ENCODE peak calls at places on chromosome 3, in seven cellular contexts. O is A549, K is NB4, C is endothelial cell of umbilical vein, R is HCT116, F is SK-N-SH, X is GM12878. J is an unnamed sample.

GRCh38 chr3:39497753-39498152 is 30.3 kb downstream of the MOBP start:
- DNase-seq in O (no peak), K (no peak), C (no peak), R (no peak), F (no peak), X (no peak), J (no peak)

GRCh38 chr3:71206305-71206704 is 377.2 kb downstream of the FOXP1 start:
- DNase-seq in O (no peak), K (no peak), C (peak), R (no peak), F (no peak), X (no peak), J (no peak)

GRCh38 chr3:100893108-100893507 is 100.1 kb downstream of the ABI3BP start:
- DNase-seq in O (no peak), K (peak), C (no peak), R (no peak), F (no peak), X (no peak), J (no peak)

GRCh38 chr3:143975549-143976152 is 4.0 kb downstream of the DIPK2A start:
- DNase-seq in O (peak), K (peak), C (peak), R (no peak), F (no peak), X (no peak), J (no peak)

GRCh38 chr3:155853214-155854146 is 747 bp downstream of the SLC33A1 start:
- DNase-seq in O (peak), K (peak), C (no peak), R (no peak), F (no peak), X (no peak), J (peak)

GRCh38 chr3:186511245-186511644 is 32.9 kb downstream of the CRYGS start:
- DNase-seq in O (no peak), K (no peak), C (no peak), R (no peak), F (no peak), X (peak), J (no peak)

GRCh38 chr3:49182682-49183081 is 11.3 kb downstream of the KLHDC8B start:
- DNase-seq in O (no peak), K (no peak), C (no peak), R (no peak), F (no peak), X (no peak), J (no peak)

GRCh38 chr3:195715583-195716266 is 5.1 kb upstream of the MUC20 start:
- DNase-seq in O (no peak), K (no peak), C (no peak), R (peak), F (no peak), X (no peak), J (no peak)

GRCh38 chr3:61783993-61784718 is 222.8 kb downstream of the PTPRG start:
- DNase-seq in O (no peak), K (no peak), C (no peak), R (no peak), F (no peak), X (no peak), J (no peak)

GRCh38 chr3:169308654-169309325 is 354.7 kb downstream of the MECOM start:
- DNase-seq in O (no peak), K (no peak), C (peak), R (no peak), F (no peak), X (no peak), J (no peak)

GRCh38 chr3:141410408-141410807 is 42.1 kb downstream of the ZBTB38 start:
- DNase-seq in O (no peak), K (no peak), C (no peak), R (no peak), F (no peak), X (no peak), J (no peak)

GRCh38 chr3:13543251-13543650 is 5.7 kb upstream of the FBLN2 start:
- DNase-seq in O (peak), K (no peak), C (no peak), R (no peak), F (no peak), X (no peak), J (no peak)

GRCh38 chr3:1346386-1346785 is 253.6 kb downstream of the CNTN6 start:
- DNase-seq in O (no peak), K (no peak), C (no peak), R (no peak), F (no peak), X (no peak), J (no peak)

GRCh38 chr3:112739252-112739945 is 98.5 kb upstream of the CCDC80 start:
- DNase-seq in O (no peak), K (no peak), C (no peak), R (no peak), F (no peak), X (no peak), J (no peak)

GRCh38 chr3:41673643-41674042 is 288.3 kb downstream of the ULK4 start:
- DNase-seq in O (no peak), K (no peak), C (no peak), R (no peak), F (no peak), X (no peak), J (no peak)

GRCh38 chr3:60594025-60594424 is 657.2 kb downstream of the FHIT start:
- DNase-seq in O (no peak), K (no peak), C (no peak), R (no peak), F (no peak), X (no peak), J (no peak)

GRCh38 chr3:133578548-133579191 is 5.2 kb downstream of the CDV3 start:
- DNase-seq in O (peak), K (peak), C (peak), R (peak), F (peak), X (no peak), J (no peak)

GRCh38 chr3:183824761-183825379 is 507 bp downstream of the MAP6D1 start:
- DNase-seq in O (peak), K (peak), C (peak), R (no peak), F (peak), X (no peak), J (peak)

GRCh38 chr3:70272798-70273197 is 39.6 kb downstream of the MDFIC2 start:
- DNase-seq in O (no peak), K (no peak), C (no peak), R (no peak), F (no peak), X (no peak), J (no peak)

GRCh38 chr3:126356373-126357298 is 572 bp downstream of the KLF15 start:
- DNase-seq in O (no peak), K (no peak), C (peak), R (no peak), F (peak), X (no peak), J (no peak)

GRCh38 chr3:169984287-169984686 is 17.7 kb downstream of the SEC62 start:
- DNase-seq in O (no peak), K (no peak), C (peak), R (no peak), F (no peak), X (no peak), J (no peak)

GRCh38 chr3:42714151-42714852 is 11.7 kb upstream of the HHATL start:
- DNase-seq in O (no peak), K (no peak), C (no peak), R (no peak), F (no peak), X (no peak), J (no peak)

GRCh38 chr3:16583551-16583950 is 21.7 kb downstream of the DAZL start:
- DNase-seq in O (no peak), K (no peak), C (no peak), R (no peak), F (no peak), X (no peak), J (no peak)

GRCh38 chr3:194930439-194931204 is 244.9 kb downstream of the FAM43A start:
- DNase-seq in O (no peak), K (peak), C (peak), R (no peak), F (peak), X (no peak), J (no peak)

GRCh38 chr3:12287727-12288465 is 974 bp upstream of the PPARG start:
- DNase-seq in O (no peak), K (peak), C (no peak), R (no peak), F (peak), X (no peak), J (peak)

GRCh38 chr3:50525987-50526386 is 22.6 kb upstream of the CACNA2D2 start:
- DNase-seq in O (peak), K (peak), C (no peak), R (peak), F (no peak), X (no peak), J (peak)

GRCh38 chr3:3189961-3190360 is 10.5 kb upstream of the CRBN start:
- DNase-seq in O (no peak), K (no peak), C (no peak), R (no peak), F (no peak), X (no peak), J (no peak)

GRCh38 chr3:137767146-137768020 is 3.3 kb downstream of the SOX14 start:
- DNase-seq in O (no peak), K (no peak), C (no peak), R (no peak), F (peak), X (no peak), J (peak)

GRCh38 chr3:105883798-105884377 is 15.1 kb upstream of the CBLB start:
- DNase-seq in O (no peak), K (no peak), C (no peak), R (no peak), F (peak), X (no peak), J (no peak)
- TF ChIP-seq MAX in O (no peak), K (no peak), C (no peak), R (no peak), F (no peak), X (no peak), J (no peak)

GRCh38 chr3:130960139-130960779 is 66.4 kb downstream of the ASTE1 start:
- DNase-seq in O (no peak), K (no peak), C (no peak), R (no peak), F (no peak), X (no peak), J (no peak)

GRCh38 chr3:130955481-130955880 is 61.6 kb downstream of the ATP2C1 start:
- DNase-seq in O (no peak), K (no peak), C (no peak), R (no peak), F (no peak), X (no peak), J (no peak)

GRCh38 chr3:130961458-130961857 is 65.2 kb downstream of the ASTE1 start:
- DNase-seq in O (no peak), K (no peak), C (no peak), R (no peak), F (no peak), X (no peak), J (no peak)

GRCh38 chr3:130956721-130957120 is 62.8 kb downstream of the ATP2C1 start:
- DNase-seq in O (no peak), K (no peak), C (no peak), R (no peak), F (no peak), X (no peak), J (no peak)

DNA sequence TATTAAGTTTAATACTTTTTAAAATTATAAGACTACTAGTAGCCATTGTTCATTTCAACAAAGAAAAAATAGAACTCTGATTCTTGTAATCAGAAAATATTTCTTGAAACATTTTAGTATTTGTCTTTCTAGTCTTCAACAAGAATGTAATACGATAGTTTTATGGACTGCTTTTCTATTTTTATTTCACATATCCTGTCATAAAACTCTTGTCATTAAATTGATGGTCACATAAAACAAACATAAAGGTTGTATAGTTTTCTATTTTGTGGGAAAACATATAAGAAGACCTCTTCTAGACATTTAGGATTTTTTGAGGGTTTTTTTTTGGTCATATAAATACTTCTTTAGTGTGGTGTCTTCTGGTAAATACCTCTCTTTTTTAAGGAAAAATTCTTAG is 62.4 kb downstream of the ATP2C1 start:
- DNase-seq in O (no peak), K (no peak), C (no peak), R (no peak), F (no peak), X (no peak), J (no peak)
- TF ChIP-seq MAX in O (no peak), K (no peak), C (no peak), R (no peak), F (no peak), X (no peak), J (no peak)

DNA sequence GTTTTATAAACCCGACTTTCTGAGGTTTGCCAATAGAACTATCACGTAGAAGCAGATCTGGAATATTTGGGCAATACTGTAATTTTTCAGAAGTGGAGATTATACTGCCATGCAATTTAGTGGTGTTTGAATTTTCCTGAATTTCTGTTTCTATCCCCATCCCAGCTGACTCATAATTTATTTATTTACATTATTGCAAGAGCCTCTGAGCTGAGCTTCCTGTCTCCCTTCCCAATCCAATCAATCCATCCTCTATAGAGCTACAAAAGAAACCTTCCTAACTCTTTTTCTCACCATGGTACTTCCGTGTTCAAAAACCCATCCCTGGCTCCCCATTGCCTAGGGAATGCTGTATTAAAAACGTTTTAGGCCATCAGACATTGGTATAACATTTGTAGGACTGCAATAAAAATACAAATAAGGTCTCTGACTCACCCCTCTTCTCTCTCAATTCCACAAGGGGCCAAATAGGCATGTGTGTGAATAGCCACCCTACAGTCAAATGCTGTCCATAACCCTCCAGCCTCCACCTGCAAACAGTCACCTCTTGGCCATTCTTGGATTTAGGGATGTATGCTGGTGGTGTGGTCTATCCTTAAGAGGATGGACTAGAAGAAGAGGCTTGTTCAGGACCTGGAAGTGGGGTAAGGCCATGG is 190.7 kb downstream of the CD47 start:
- DNase-seq in O (no peak), K (no peak), C (no peak), R (no peak), F (no peak), X (no peak), J (no peak)
- TF ChIP-seq MAX in O (no peak), K (no peak), C (no peak), R (no peak), F (no peak), X (no peak), J (no peak)

DNA sequence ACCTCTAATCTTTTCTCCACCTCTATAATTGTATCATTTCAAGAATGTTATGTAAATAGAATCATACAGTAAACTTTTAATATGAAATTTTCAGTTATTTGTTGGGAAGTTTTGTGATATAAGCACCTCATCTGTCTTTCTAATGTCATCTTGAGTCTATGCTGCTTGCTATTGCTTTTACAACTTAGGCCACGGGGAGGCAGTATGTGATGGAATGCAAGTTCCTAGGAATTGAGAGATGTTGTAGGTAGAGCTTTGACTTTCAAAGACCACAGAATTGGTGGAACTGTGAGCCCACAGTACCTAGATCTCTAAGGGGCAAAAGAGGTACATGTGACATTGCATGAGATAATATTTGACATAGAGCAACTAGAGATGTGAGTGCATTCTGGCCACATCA is 328.3 kb downstream of the MFSD1 start:
- DNase-seq in O (no peak), K (peak), C (no peak), R (peak), F (no peak), X (no peak), J (peak)
- TF ChIP-seq MAX in O (no peak), K (no peak), C (no peak), R (no peak), F (no peak), X (no peak), J (no peak)

DNA sequence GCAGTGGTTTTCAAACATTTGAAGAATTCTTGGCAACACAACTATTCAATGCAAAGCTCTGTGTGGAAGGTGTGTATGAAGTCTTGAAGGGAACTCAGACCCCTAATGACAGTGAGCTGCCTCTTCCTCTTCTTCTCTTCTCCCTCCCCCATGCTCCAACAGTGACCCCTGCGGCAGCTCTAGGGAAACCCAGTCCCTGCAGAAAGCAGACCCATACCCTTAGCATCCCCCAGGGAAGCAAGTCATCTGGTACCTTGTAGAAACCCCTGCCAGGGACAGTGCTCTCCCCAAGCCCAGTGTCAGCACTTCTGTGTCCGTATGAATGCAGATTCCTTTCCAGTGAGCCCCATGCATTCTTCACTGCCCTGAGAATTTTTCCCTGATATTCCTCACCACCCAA is 442.3 kb downstream of the EPHB1 start:
- DNase-seq in O (no peak), K (peak), C (no peak), R (no peak), F (peak), X (no peak), J (peak)
- TF ChIP-seq MAX in O (no peak), K (no peak), C (no peak), R (no peak), F (no peak), X (no peak), J (no peak)

GRCh38 chr3:162332344-162332743 is 835.7 kb downstream of the OTOL1 start:
- DNase-seq in O (no peak), K (no peak), C (no peak), R (no peak), F (no peak), X (no peak), J (no peak)
- TF ChIP-seq MAX in O (no peak), K (no peak), C (no peak), R (no peak), F (no peak), X (no peak), J (no peak)

J was measured in WTC11.